ENCODE peak calls at places on chromosomes 5 and 9, in seven cellular contexts. One of them, this sample, is unnamed.

GRCh38 chr5:142925795-142926194 is 155.6 kb downstream of the ARHGAP26 start:
- DNase-seq in GM12878: no peak
- DNase-seq in GM12892: no peak
- DNase-seq in H1: no peak
- DNase-seq in HepG2: no peak
- DNase-seq in GM12891: no peak
- DNase-seq in K562: no peak
- DNase-seq in this sample: no peak

GRCh38 chr5:130222638-130223037 is 318.4 kb downstream of the CHSY3 start:
- DNase-seq in GM12878: no peak
- DNase-seq in GM12892: no peak
- DNase-seq in H1: no peak
- DNase-seq in HepG2: no peak
- DNase-seq in GM12891: no peak
- DNase-seq in K562: no peak
- DNase-seq in this sample: no peak

GRCh38 chr9:127858041-127858512 is 3.6 kb upstream of the ENG start:
- DNase-seq in GM12878: no peak
- DNase-seq in GM12892: no peak
- DNase-seq in H1: no peak
- DNase-seq in HepG2: no peak
- DNase-seq in GM12891: no peak
- DNase-seq in K562: no peak
- DNase-seq in this sample: peak

GRCh38 chr5:133121080-133121479 is 69.3 kb downstream of the HSPA4 start:
- DNase-seq in GM12878: no peak
- DNase-seq in GM12892: no peak
- DNase-seq in H1: no peak
- DNase-seq in HepG2: no peak
- DNase-seq in GM12891: no peak
- DNase-seq in K562: no peak
- DNase-seq in this sample: no peak

GRCh38 chr5:107772418-107773310 is 101.9 kb upstream of the EFNA5 start:
- DNase-seq in GM12878: no peak
- DNase-seq in GM12892: no peak
- DNase-seq in H1: no peak
- DNase-seq in HepG2: no peak
- DNase-seq in GM12891: no peak
- DNase-seq in K562: no peak
- DNase-seq in this sample: peak

GRCh38 chr5:132752581-132753125 is 5.4 kb downstream of the CCNI2 start:
- DNase-seq in GM12878: no peak
- DNase-seq in GM12892: no peak
- DNase-seq in H1: no peak
- DNase-seq in HepG2: no peak
- DNase-seq in GM12891: no peak
- DNase-seq in K562: no peak
- DNase-seq in this sample: no peak

GRCh38 chr5:53815471-53815870 is 255.0 kb downstream of the NDUFS4 start:
- DNase-seq in GM12878: no peak
- DNase-seq in GM12892: no peak
- DNase-seq in H1: no peak
- DNase-seq in HepG2: no peak
- DNase-seq in GM12891: no peak
- DNase-seq in K562: no peak
- DNase-seq in this sample: no peak

GRCh38 chr5:19104963-19105362 is 883.0 kb downstream of the CDH18 start:
- DNase-seq in GM12878: no peak
- DNase-seq in GM12892: no peak
- DNase-seq in H1: no peak
- DNase-seq in HepG2: no peak
- DNase-seq in GM12891: no peak
- DNase-seq in K562: no peak
- DNase-seq in this sample: no peak

GRCh38 chr9:70587143-70587710 is 172.8 kb upstream of the KLF9 start:
- DNase-seq in GM12878: no peak
- DNase-seq in GM12892: no peak
- DNase-seq in H1: no peak
- DNase-seq in HepG2: no peak
- DNase-seq in GM12891: no peak
- DNase-seq in K562: no peak
- DNase-seq in this sample: no peak

GRCh38 chr5:40676643-40677333 is 2.9 kb upstream of the PTGER4 start:
- DNase-seq in GM12878: no peak
- DNase-seq in GM12892: no peak
- DNase-seq in H1: no peak
- DNase-seq in HepG2: no peak
- DNase-seq in GM12891: no peak
- DNase-seq in K562: no peak
- DNase-seq in this sample: no peak

GRCh38 chr5:77167695-77168111 is 42.8 kb upstream of the PDE8B start:
- DNase-seq in GM12878: no peak
- DNase-seq in GM12892: no peak
- DNase-seq in H1: no peak
- DNase-seq in HepG2: no peak
- DNase-seq in GM12891: no peak
- DNase-seq in K562: no peak
- DNase-seq in this sample: no peak

GRCh38 chr5:139919308-139919707 is 123.7 kb downstream of the PSD2 start:
- DNase-seq in GM12878: no peak
- DNase-seq in GM12892: no peak
- DNase-seq in H1: no peak
- DNase-seq in HepG2: no peak
- DNase-seq in GM12891: no peak
- DNase-seq in K562: no peak
- DNase-seq in this sample: no peak

GRCh38 chr5:75348241-75348640 is 11.2 kb downstream of the HMGCR start:
- DNase-seq in GM12878: no peak
- DNase-seq in GM12892: no peak
- DNase-seq in H1: no peak
- DNase-seq in HepG2: no peak
- DNase-seq in GM12891: no peak
- DNase-seq in K562: no peak
- DNase-seq in this sample: no peak

GRCh38 chr9:14179449-14179848 is 134.5 kb downstream of the NFIB start:
- DNase-seq in GM12878: no peak
- DNase-seq in GM12892: no peak
- DNase-seq in H1: no peak
- DNase-seq in HepG2: peak
- DNase-seq in GM12891: no peak
- DNase-seq in K562: no peak
- DNase-seq in this sample: no peak

GRCh38 chr9:137240321-137240840 is 706 bp upstream of the TUBB4B start:
- DNase-seq in GM12878: no peak
- DNase-seq in GM12892: peak
- DNase-seq in H1: no peak
- DNase-seq in HepG2: no peak
- DNase-seq in GM12891: peak
- DNase-seq in K562: peak
- DNase-seq in this sample: peak

GRCh38 chr9:22170162-22170932 is 161.2 kb upstream of the CDKN2B start:
- DNase-seq in GM12878: no peak
- DNase-seq in GM12892: no peak
- DNase-seq in H1: no peak
- DNase-seq in HepG2: peak
- DNase-seq in GM12891: no peak
- DNase-seq in K562: no peak
- DNase-seq in this sample: no peak

GRCh38 chr9:79858509-79858908 is 286.7 kb downstream of the TLE4 start:
- DNase-seq in GM12878: no peak
- DNase-seq in GM12892: no peak
- DNase-seq in H1: no peak
- DNase-seq in HepG2: peak
- DNase-seq in GM12891: no peak
- DNase-seq in K562: peak
- DNase-seq in this sample: no peak

GRCh38 chr9:32577316-32577715 is 4.4 kb upstream of the NDUFB6 start:
- DNase-seq in GM12878: no peak
- DNase-seq in GM12892: no peak
- DNase-seq in H1: no peak
- DNase-seq in HepG2: no peak
- DNase-seq in GM12891: no peak
- DNase-seq in K562: no peak
- DNase-seq in this sample: no peak

GRCh38 chr5:175902013-175902412 is 30.6 kb downstream of the CPLX2 start:
- DNase-seq in GM12878: no peak
- DNase-seq in GM12892: no peak
- DNase-seq in H1: no peak
- DNase-seq in HepG2: no peak
- DNase-seq in GM12891: no peak
- DNase-seq in K562: no peak
- DNase-seq in this sample: no peak

GRCh38 chr9:86842573-86842972 is 104.7 kb downstream of the GAS1 start:
- DNase-seq in GM12878: no peak
- DNase-seq in GM12892: no peak
- DNase-seq in H1: no peak
- DNase-seq in HepG2: no peak
- DNase-seq in GM12891: no peak
- DNase-seq in K562: no peak
- DNase-seq in this sample: no peak

GRCh38 chr9:86846679-86847078 is 100.6 kb downstream of the GAS1 start:
- DNase-seq in GM12878: no peak
- DNase-seq in GM12892: no peak
- DNase-seq in H1: no peak
- DNase-seq in HepG2: no peak
- DNase-seq in GM12891: no peak
- DNase-seq in K562: no peak
- DNase-seq in this sample: no peak

GRCh38 chr9:86839522-86839921 is 107.8 kb downstream of the GAS1 start:
- DNase-seq in GM12878: no peak
- DNase-seq in GM12892: no peak
- DNase-seq in H1: no peak
- DNase-seq in HepG2: no peak
- DNase-seq in GM12891: no peak
- DNase-seq in K562: no peak
- DNase-seq in this sample: no peak

GRCh38 chr9:86838883-86839497 is 108.3 kb downstream of the GAS1 start:
- DNase-seq in GM12878: no peak
- DNase-seq in GM12892: no peak
- DNase-seq in H1: no peak
- DNase-seq in HepG2: no peak
- DNase-seq in GM12891: no peak
- DNase-seq in K562: no peak
- DNase-seq in this sample: no peak

DNA sequence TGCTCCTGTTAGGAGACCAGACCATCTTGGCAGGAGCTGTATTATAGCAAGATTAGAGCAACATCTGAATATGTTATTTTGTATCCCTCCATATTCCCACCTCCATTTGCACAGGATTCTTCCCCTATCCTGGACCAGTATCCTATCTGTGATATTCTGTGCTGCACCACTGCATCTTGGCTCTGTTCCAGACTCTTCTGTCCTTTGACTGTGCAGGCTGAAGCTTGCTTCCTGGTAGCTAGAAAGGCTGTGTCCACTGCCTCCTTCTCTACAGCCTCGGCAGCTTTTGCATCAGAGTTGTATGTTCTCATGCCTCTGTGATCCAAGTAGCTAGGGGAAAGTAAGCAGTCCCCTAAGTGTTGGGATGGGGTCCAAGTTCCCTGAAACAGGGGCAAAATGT is 104.1 kb downstream of the GAS1 start:
- DNase-seq in GM12878: no peak
- DNase-seq in GM12892: no peak
- DNase-seq in H1: no peak
- DNase-seq in HepG2: no peak
- DNase-seq in GM12891: no peak
- DNase-seq in K562: no peak
- DNase-seq in this sample: peak
- TF ChIP-seq TAF1 in GM12878: no peak
- TF ChIP-seq TAF1 in GM12892: no peak
- TF ChIP-seq TAF1 in H1: no peak
- TF ChIP-seq TAF1 in HepG2: no peak
- TF ChIP-seq TAF1 in GM12891: no peak
- TF ChIP-seq TAF1 in K562: no peak
- TF ChIP-seq TAF1 in this sample: no peak

GRCh38 chr9:107438211-107439030 is 51.1 kb downstream of the KLF4 start:
- DNase-seq in GM12878: no peak
- DNase-seq in GM12892: no peak
- DNase-seq in H1: peak
- DNase-seq in HepG2: no peak
- DNase-seq in GM12891: no peak
- DNase-seq in K562: no peak
- DNase-seq in this sample: no peak

GRCh38 chr9:107435415-107435814 is 54.2 kb downstream of the KLF4 start:
- DNase-seq in GM12878: no peak
- DNase-seq in GM12892: no peak
- DNase-seq in H1: no peak
- DNase-seq in HepG2: no peak
- DNase-seq in GM12891: no peak
- DNase-seq in K562: no peak
- DNase-seq in this sample: no peak

GRCh38 chr9:107437716-107438115 is 51.9 kb downstream of the KLF4 start:
- DNase-seq in GM12878: no peak
- DNase-seq in GM12892: no peak
- DNase-seq in H1: no peak
- DNase-seq in HepG2: no peak
- DNase-seq in GM12891: no peak
- DNase-seq in K562: no peak
- DNase-seq in this sample: no peak

GRCh38 chr9:107443786-107444185 is 45.8 kb downstream of the KLF4 start:
- DNase-seq in GM12878: no peak
- DNase-seq in GM12892: no peak
- DNase-seq in H1: no peak
- DNase-seq in HepG2: no peak
- DNase-seq in GM12891: no peak
- DNase-seq in K562: no peak
- DNase-seq in this sample: no peak

GRCh38 chr9:107439991-107440456 is 49.5 kb downstream of the KLF4 start:
- DNase-seq in GM12878: no peak
- DNase-seq in GM12892: no peak
- DNase-seq in H1: no peak
- DNase-seq in HepG2: no peak
- DNase-seq in GM12891: no peak
- DNase-seq in K562: no peak
- DNase-seq in this sample: no peak
- TF ChIP-seq TAF1 in GM12878: no peak
- TF ChIP-seq TAF1 in GM12892: no peak
- TF ChIP-seq TAF1 in H1: no peak
- TF ChIP-seq TAF1 in HepG2: no peak
- TF ChIP-seq TAF1 in GM12891: no peak
- TF ChIP-seq TAF1 in K562: no peak
- TF ChIP-seq TAF1 in this sample: no peak

GRCh38 chr9:130239363-130239695 is 26.2 kb upstream of the HMCN2 start:
- DNase-seq in GM12878: no peak
- DNase-seq in GM12892: no peak
- DNase-seq in H1: no peak
- DNase-seq in HepG2: no peak
- DNase-seq in GM12891: no peak
- DNase-seq in K562: no peak
- DNase-seq in this sample: no peak
- TF ChIP-seq TAF1 in GM12878: no peak
- TF ChIP-seq TAF1 in GM12892: no peak
- TF ChIP-seq TAF1 in H1: no peak
- TF ChIP-seq TAF1 in HepG2: no peak
- TF ChIP-seq TAF1 in GM12891: no peak
- TF ChIP-seq TAF1 in K562: no peak
- TF ChIP-seq TAF1 in this sample: no peak

DNA sequence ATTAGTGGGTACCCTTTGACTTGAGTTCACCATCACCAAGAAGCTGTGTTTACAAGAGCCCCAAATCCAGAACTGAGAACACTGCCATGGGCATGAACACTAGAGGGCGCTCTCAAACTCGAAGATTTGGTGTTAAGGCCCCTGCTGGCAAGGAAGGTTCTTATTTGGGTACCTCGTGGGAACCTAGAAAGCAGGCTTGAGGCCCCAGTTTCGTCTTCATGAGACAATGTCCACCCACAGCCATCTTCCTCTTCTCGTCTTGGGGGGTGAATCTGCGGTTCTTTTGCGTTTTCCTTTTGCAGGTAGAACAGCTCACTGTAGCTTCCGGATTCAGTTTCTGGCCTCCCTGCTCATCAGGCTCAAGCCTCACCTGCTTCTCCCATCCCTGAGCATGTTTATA is 184.0 kb downstream of the SEMA5A start:
- DNase-seq in GM12878: peak
- DNase-seq in GM12892: peak
- DNase-seq in H1: peak
- DNase-seq in HepG2: peak
- DNase-seq in GM12891: peak
- DNase-seq in K562: peak
- DNase-seq in this sample: peak
- TF ChIP-seq TAF1 in GM12878: no peak
- TF ChIP-seq TAF1 in GM12892: no peak
- TF ChIP-seq TAF1 in H1: no peak
- TF ChIP-seq TAF1 in HepG2: no peak
- TF ChIP-seq TAF1 in GM12891: no peak
- TF ChIP-seq TAF1 in K562: no peak
- TF ChIP-seq TAF1 in this sample: no peak

This sample was measured in SK-N-SH.